ENCODE peak calls at places on chromosomes 2 and 18, in nine cellular contexts. One of them, this sample, is unnamed. For H3K27me3, the result is how much of the 10 kb centered on the place peaks cover.

GRCh38 chr2:223586261-223586660 is 15.9 kb downstream of the SCG2 start:
- DNase-seq in stomach: no peak
- DNase-seq in ascending aorta: no peak
- DNase-seq in effector memory CD4-positive, alpha-beta T cell: no peak
- DNase-seq in CD8-positive, alpha-beta memory T cell: no peak
- DNase-seq in GM23248: peak
- DNase-seq in GM12878: no peak
- DNase-seq in HCT116: no peak
- DNase-seq in uterus: no peak
- DNase-seq in this sample: no peak

GRCh38 chr18:48889115-48889941 is 61.4 kb downstream of the SMAD7 start:
- DNase-seq in stomach: peak
- DNase-seq in ascending aorta: no peak
- DNase-seq in effector memory CD4-positive, alpha-beta T cell: no peak
- DNase-seq in CD8-positive, alpha-beta memory T cell: no peak
- DNase-seq in GM23248: no peak
- DNase-seq in GM12878: no peak
- DNase-seq in HCT116: no peak
- DNase-seq in uterus: peak
- DNase-seq in this sample: no peak

GRCh38 chr2:14554829-14555580 is 77.5 kb upstream of the LRATD1 start:
- DNase-seq in stomach: no peak
- DNase-seq in ascending aorta: no peak
- DNase-seq in effector memory CD4-positive, alpha-beta T cell: no peak
- DNase-seq in CD8-positive, alpha-beta memory T cell: no peak
- DNase-seq in GM23248: no peak
- DNase-seq in GM12878: no peak
- DNase-seq in HCT116: no peak
- DNase-seq in uterus: no peak
- DNase-seq in this sample: no peak

GRCh38 chr18:53796042-53796729 is 428.3 kb downstream of the MBD2 start:
- DNase-seq in stomach: no peak
- DNase-seq in ascending aorta: no peak
- DNase-seq in effector memory CD4-positive, alpha-beta T cell: no peak
- DNase-seq in CD8-positive, alpha-beta memory T cell: no peak
- DNase-seq in GM23248: peak
- DNase-seq in GM12878: no peak
- DNase-seq in HCT116: no peak
- DNase-seq in uterus: no peak
- DNase-seq in this sample: no peak

GRCh38 chr2:60299179-60299578 is 254.3 kb downstream of the BCL11A start:
- DNase-seq in stomach: no peak
- DNase-seq in ascending aorta: no peak
- DNase-seq in effector memory CD4-positive, alpha-beta T cell: no peak
- DNase-seq in CD8-positive, alpha-beta memory T cell: no peak
- DNase-seq in GM23248: no peak
- DNase-seq in GM12878: no peak
- DNase-seq in HCT116: no peak
- DNase-seq in uterus: no peak
- DNase-seq in this sample: no peak

GRCh38 chr18:47603158-47603557 is 327.3 kb downstream of the SMAD2 start:
- DNase-seq in stomach: no peak
- DNase-seq in ascending aorta: no peak
- DNase-seq in effector memory CD4-positive, alpha-beta T cell: no peak
- DNase-seq in CD8-positive, alpha-beta memory T cell: no peak
- DNase-seq in GM23248: no peak
- DNase-seq in GM12878: no peak
- DNase-seq in HCT116: no peak
- DNase-seq in uterus: no peak
- DNase-seq in this sample: no peak

GRCh38 chr2:25375371-25375988 is 33.8 kb upstream of the DNMT3A start:
- DNase-seq in stomach: peak
- DNase-seq in ascending aorta: no peak
- DNase-seq in effector memory CD4-positive, alpha-beta T cell: no peak
- DNase-seq in CD8-positive, alpha-beta memory T cell: no peak
- DNase-seq in GM23248: no peak
- DNase-seq in GM12878: no peak
- DNase-seq in HCT116: no peak
- DNase-seq in uterus: no peak
- DNase-seq in this sample: no peak

GRCh38 chr2:230694241-230694640 is 18.4 kb upstream of the CAB39 start:
- DNase-seq in stomach: peak
- DNase-seq in ascending aorta: no peak
- DNase-seq in effector memory CD4-positive, alpha-beta T cell: no peak
- DNase-seq in CD8-positive, alpha-beta memory T cell: no peak
- DNase-seq in GM23248: no peak
- DNase-seq in GM12878: no peak
- DNase-seq in HCT116: no peak
- DNase-seq in uterus: no peak
- DNase-seq in this sample: no peak

GRCh38 chr2:119156105-119156890 is 2.3 kb downstream of the C1QL2 start:
- DNase-seq in stomach: no peak
- DNase-seq in ascending aorta: no peak
- DNase-seq in effector memory CD4-positive, alpha-beta T cell: no peak
- DNase-seq in CD8-positive, alpha-beta memory T cell: no peak
- DNase-seq in GM23248: peak
- DNase-seq in GM12878: no peak
- DNase-seq in HCT116: no peak
- DNase-seq in uterus: no peak
- DNase-seq in this sample: no peak

GRCh38 chr2:119155633-119156032 is 2.9 kb downstream of the C1QL2 start:
- DNase-seq in stomach: no peak
- DNase-seq in ascending aorta: no peak
- DNase-seq in effector memory CD4-positive, alpha-beta T cell: no peak
- DNase-seq in CD8-positive, alpha-beta memory T cell: no peak
- DNase-seq in GM23248: no peak
- DNase-seq in GM12878: no peak
- DNase-seq in HCT116: no peak
- DNase-seq in uterus: no peak
- DNase-seq in this sample: no peak

GRCh38 chr2:119157850-119158511 is 570 bp downstream of the C1QL2 start:
- DNase-seq in stomach: no peak
- DNase-seq in ascending aorta: no peak
- DNase-seq in effector memory CD4-positive, alpha-beta T cell: no peak
- DNase-seq in CD8-positive, alpha-beta memory T cell: no peak
- DNase-seq in GM23248: no peak
- DNase-seq in GM12878: no peak
- DNase-seq in HCT116: no peak
- DNase-seq in uterus: no peak
- DNase-seq in this sample: no peak

GRCh38 chr2:119158563-119159347 is at the start of gene C1QL2:
- DNase-seq in stomach: no peak
- DNase-seq in ascending aorta: no peak
- DNase-seq in effector memory CD4-positive, alpha-beta T cell: no peak
- DNase-seq in CD8-positive, alpha-beta memory T cell: no peak
- DNase-seq in GM23248: peak
- DNase-seq in GM12878: no peak
- DNase-seq in HCT116: no peak
- DNase-seq in uterus: no peak
- DNase-seq in this sample: no peak

GRCh38 chr2:119156891-119157773 is 1.4 kb downstream of the C1QL2 start:
- DNase-seq in stomach: no peak
- DNase-seq in ascending aorta: no peak
- DNase-seq in effector memory CD4-positive, alpha-beta T cell: no peak
- DNase-seq in CD8-positive, alpha-beta memory T cell: no peak
- DNase-seq in GM23248: no peak
- DNase-seq in GM12878: no peak
- DNase-seq in HCT116: no peak
- DNase-seq in uterus: no peak
- DNase-seq in this sample: no peak
- H3K27me3 ChIP-seq in stomach: half or more
- H3K27me3 ChIP-seq in ascending aorta: under half
- H3K27me3 ChIP-seq in effector memory CD4-positive, alpha-beta T cell: under half
- H3K27me3 ChIP-seq in CD8-positive, alpha-beta memory T cell: under half
- H3K27me3 ChIP-seq in GM23248: half or more
- H3K27me3 ChIP-seq in GM12878: under half
- H3K27me3 ChIP-seq in HCT116: under half
- H3K27me3 ChIP-seq in uterus: under half
- H3K27me3 ChIP-seq in this sample: under half

GRCh38 chr2:20666114-20666363 is 905 bp upstream of the GDF7 start:
- DNase-seq in stomach: no peak
- DNase-seq in ascending aorta: no peak
- DNase-seq in effector memory CD4-positive, alpha-beta T cell: no peak
- DNase-seq in CD8-positive, alpha-beta memory T cell: no peak
- DNase-seq in GM23248: peak
- DNase-seq in GM12878: no peak
- DNase-seq in HCT116: no peak
- DNase-seq in uterus: no peak
- DNase-seq in this sample: no peak

GRCh38 chr2:20666364-20667150 is at the start of gene GDF7:
- DNase-seq in stomach: no peak
- DNase-seq in ascending aorta: peak
- DNase-seq in effector memory CD4-positive, alpha-beta T cell: no peak
- DNase-seq in CD8-positive, alpha-beta memory T cell: no peak
- DNase-seq in GM23248: no peak
- DNase-seq in GM12878: no peak
- DNase-seq in HCT116: no peak
- DNase-seq in uterus: peak
- DNase-seq in this sample: no peak

GRCh38 chr2:20668470-20668869 is 1.5 kb downstream of the GDF7 start:
- DNase-seq in stomach: no peak
- DNase-seq in ascending aorta: no peak
- DNase-seq in effector memory CD4-positive, alpha-beta T cell: no peak
- DNase-seq in CD8-positive, alpha-beta memory T cell: no peak
- DNase-seq in GM23248: no peak
- DNase-seq in GM12878: no peak
- DNase-seq in HCT116: no peak
- DNase-seq in uterus: no peak
- DNase-seq in this sample: no peak

GRCh38 chr2:20667531-20668401 is 822 bp downstream of the GDF7 start:
- DNase-seq in stomach: no peak
- DNase-seq in ascending aorta: no peak
- DNase-seq in effector memory CD4-positive, alpha-beta T cell: no peak
- DNase-seq in CD8-positive, alpha-beta memory T cell: no peak
- DNase-seq in GM23248: no peak
- DNase-seq in GM12878: no peak
- DNase-seq in HCT116: no peak
- DNase-seq in uterus: no peak
- DNase-seq in this sample: no peak

DNA sequence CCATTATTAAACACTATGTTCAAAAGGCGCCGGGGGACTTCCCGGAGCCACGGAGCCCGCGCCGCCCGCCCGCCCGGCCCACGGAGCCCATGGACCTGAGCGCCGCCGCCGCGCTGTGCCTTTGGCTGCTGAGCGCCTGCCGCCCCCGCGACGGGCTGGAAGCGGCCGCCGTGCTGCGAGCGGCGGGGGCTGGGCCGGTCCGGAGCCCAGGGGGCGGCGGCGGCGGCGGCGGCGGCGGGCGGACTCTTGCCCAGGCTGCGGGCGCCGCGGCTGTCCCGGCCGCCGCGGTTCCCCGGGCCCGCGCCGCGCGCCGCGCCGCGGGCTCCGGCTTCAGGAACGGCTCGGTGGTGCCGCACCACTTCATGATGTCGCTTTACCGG is 197 bp downstream of the GDF7 start:
- DNase-seq in stomach: no peak
- DNase-seq in ascending aorta: no peak
- DNase-seq in effector memory CD4-positive, alpha-beta T cell: no peak
- DNase-seq in CD8-positive, alpha-beta memory T cell: no peak
- DNase-seq in GM23248: peak
- DNase-seq in GM12878: no peak
- DNase-seq in HCT116: no peak
- DNase-seq in uterus: no peak
- DNase-seq in this sample: no peak
- H3K27me3 ChIP-seq in stomach: half or more
- H3K27me3 ChIP-seq in ascending aorta: under half
- H3K27me3 ChIP-seq in effector memory CD4-positive, alpha-beta T cell: half or more
- H3K27me3 ChIP-seq in CD8-positive, alpha-beta memory T cell: half or more
- H3K27me3 ChIP-seq in GM23248: half or more
- H3K27me3 ChIP-seq in GM12878: under half
- H3K27me3 ChIP-seq in HCT116: under half
- H3K27me3 ChIP-seq in uterus: under half
- H3K27me3 ChIP-seq in this sample: half or more

GRCh38 chr2:195437521-195437920 is 219.5 kb upstream of the SLC39A10 start:
- DNase-seq in stomach: no peak
- DNase-seq in ascending aorta: no peak
- DNase-seq in effector memory CD4-positive, alpha-beta T cell: no peak
- DNase-seq in CD8-positive, alpha-beta memory T cell: no peak
- DNase-seq in GM23248: no peak
- DNase-seq in GM12878: no peak
- DNase-seq in HCT116: no peak
- DNase-seq in uterus: no peak
- DNase-seq in this sample: no peak

GRCh38 chr2:195428673-195429072 is 228.4 kb upstream of the SLC39A10 start:
- DNase-seq in stomach: no peak
- DNase-seq in ascending aorta: no peak
- DNase-seq in effector memory CD4-positive, alpha-beta T cell: no peak
- DNase-seq in CD8-positive, alpha-beta memory T cell: no peak
- DNase-seq in GM23248: no peak
- DNase-seq in GM12878: no peak
- DNase-seq in HCT116: no peak
- DNase-seq in uterus: no peak
- DNase-seq in this sample: no peak

DNA sequence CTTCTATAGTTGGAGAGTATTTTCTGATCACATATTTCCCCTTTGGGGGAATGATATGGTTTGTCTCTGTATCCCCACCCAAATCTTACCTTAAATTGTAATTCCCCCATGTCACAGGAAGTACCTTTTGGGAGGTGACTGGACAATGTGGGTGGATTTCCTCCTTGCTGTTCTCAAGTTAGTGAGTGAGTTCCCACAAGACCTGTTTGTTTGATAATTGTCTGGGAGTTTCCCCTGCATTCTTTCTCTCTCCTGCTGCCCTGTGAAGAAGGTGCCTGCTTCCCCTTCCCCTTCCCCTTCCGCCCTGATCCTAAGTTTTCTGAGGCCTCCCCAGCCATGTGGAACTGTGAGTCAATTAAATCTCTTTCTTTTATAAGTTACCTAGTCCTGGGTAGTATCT is 222.7 kb upstream of the SLC39A10 start:
- DNase-seq in stomach: no peak
- DNase-seq in ascending aorta: no peak
- DNase-seq in effector memory CD4-positive, alpha-beta T cell: no peak
- DNase-seq in CD8-positive, alpha-beta memory T cell: no peak
- DNase-seq in GM23248: no peak
- DNase-seq in GM12878: no peak
- DNase-seq in HCT116: no peak
- DNase-seq in uterus: no peak
- DNase-seq in this sample: no peak
- H3K27me3 ChIP-seq in stomach: under half
- H3K27me3 ChIP-seq in ascending aorta: under half
- H3K27me3 ChIP-seq in effector memory CD4-positive, alpha-beta T cell: under half
- H3K27me3 ChIP-seq in CD8-positive, alpha-beta memory T cell: under half
- H3K27me3 ChIP-seq in GM23248: under half
- H3K27me3 ChIP-seq in GM12878: under half
- H3K27me3 ChIP-seq in HCT116: under half
- H3K27me3 ChIP-seq in uterus: under half
- H3K27me3 ChIP-seq in this sample: under half

GRCh38 chr2:98123286-98123685 is 36.3 kb downstream of the VWA3B start:
- DNase-seq in stomach: no peak
- DNase-seq in ascending aorta: no peak
- DNase-seq in effector memory CD4-positive, alpha-beta T cell: no peak
- DNase-seq in CD8-positive, alpha-beta memory T cell: no peak
- DNase-seq in GM23248: no peak
- DNase-seq in GM12878: no peak
- DNase-seq in HCT116: no peak
- DNase-seq in uterus: no peak
- DNase-seq in this sample: no peak

GRCh38 chr2:98122524-98122923 is 35.6 kb downstream of the VWA3B start:
- DNase-seq in stomach: no peak
- DNase-seq in ascending aorta: no peak
- DNase-seq in effector memory CD4-positive, alpha-beta T cell: no peak
- DNase-seq in CD8-positive, alpha-beta memory T cell: no peak
- DNase-seq in GM23248: no peak
- DNase-seq in GM12878: no peak
- DNase-seq in HCT116: no peak
- DNase-seq in uterus: no peak
- DNase-seq in this sample: no peak

GRCh38 chr2:98128556-98129109 is 41.7 kb downstream of the VWA3B start:
- DNase-seq in stomach: no peak
- DNase-seq in ascending aorta: no peak
- DNase-seq in effector memory CD4-positive, alpha-beta T cell: no peak
- DNase-seq in CD8-positive, alpha-beta memory T cell: no peak
- DNase-seq in GM23248: no peak
- DNase-seq in GM12878: no peak
- DNase-seq in HCT116: no peak
- DNase-seq in uterus: no peak
- DNase-seq in this sample: no peak

GRCh38 chr2:98127229-98127989 is 40.4 kb downstream of the VWA3B start:
- DNase-seq in stomach: peak
- DNase-seq in ascending aorta: no peak
- DNase-seq in effector memory CD4-positive, alpha-beta T cell: no peak
- DNase-seq in CD8-positive, alpha-beta memory T cell: no peak
- DNase-seq in GM23248: no peak
- DNase-seq in GM12878: no peak
- DNase-seq in HCT116: no peak
- DNase-seq in uterus: no peak
- DNase-seq in this sample: no peak

DNA sequence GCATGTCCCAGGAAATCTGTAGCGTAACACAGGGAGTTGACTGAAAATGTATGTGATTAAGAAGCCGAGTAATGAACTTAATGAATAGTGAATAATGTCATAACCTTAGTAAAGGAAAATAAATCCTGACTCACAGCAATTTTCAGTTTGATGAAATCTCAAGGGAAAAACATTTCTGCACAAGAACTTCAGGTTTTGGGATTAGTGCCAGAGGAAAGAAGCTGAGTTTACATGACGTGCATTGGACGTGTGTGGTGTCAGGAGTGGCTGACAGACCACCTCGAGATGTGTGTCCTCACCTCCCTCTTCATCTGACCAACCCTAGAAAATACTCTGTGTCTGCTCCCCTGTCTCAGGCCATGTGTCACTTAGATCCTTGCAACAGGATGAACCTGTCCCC is 39.1 kb downstream of the VWA3B start:
- DNase-seq in stomach: no peak
- DNase-seq in ascending aorta: no peak
- DNase-seq in effector memory CD4-positive, alpha-beta T cell: no peak
- DNase-seq in CD8-positive, alpha-beta memory T cell: no peak
- DNase-seq in GM23248: peak
- DNase-seq in GM12878: no peak
- DNase-seq in HCT116: no peak
- DNase-seq in uterus: no peak
- DNase-seq in this sample: no peak
- H3K27me3 ChIP-seq in stomach: under half
- H3K27me3 ChIP-seq in ascending aorta: under half
- H3K27me3 ChIP-seq in effector memory CD4-positive, alpha-beta T cell: under half
- H3K27me3 ChIP-seq in CD8-positive, alpha-beta memory T cell: under half
- H3K27me3 ChIP-seq in GM23248: under half
- H3K27me3 ChIP-seq in GM12878: under half
- H3K27me3 ChIP-seq in HCT116: under half
- H3K27me3 ChIP-seq in uterus: under half
- H3K27me3 ChIP-seq in this sample: under half

This sample was measured in CD8-positive, alpha-beta T cell.